ENCODE peak calls at places on chromosomes 16 and 17, in nine cellular contexts. One of them, this sample, is unnamed.

GRCh38 chr17:65559802-65560627 is 1.4 kb downstream of the AXIN2 start:
- DNase-seq in thoracic aorta: no peak
- DNase-seq in activated T-cell treated with anti-CD3 and anti-CD28 coated beads for 1 hour: no peak
- DNase-seq in posterior vena cava: no peak
- DNase-seq in stimulated activated CD4-positive, alpha-beta T cell treated with anti-CD3 and anti-CD28 coated beads, Interleukin-1b, Interleukin-23, amount 100 ng/mL, for 24 hours: no peak
- DNase-seq in A549: peak
- DNase-seq in GM12878: no peak
- DNase-seq in Right ventricle myocardium superior: no peak
- DNase-seq in T-helper 17 cell: no peak
- DNase-seq in this sample: no peak

GRCh38 chr17:38869647-38870258 is at the start of gene LASP1:
- DNase-seq in thoracic aorta: peak
- DNase-seq in activated T-cell treated with anti-CD3 and anti-CD28 coated beads for 1 hour: peak
- DNase-seq in posterior vena cava: peak
- DNase-seq in stimulated activated CD4-positive, alpha-beta T cell treated with anti-CD3 and anti-CD28 coated beads, Interleukin-1b, Interleukin-23, amount 100 ng/mL, for 24 hours: peak
- DNase-seq in A549: peak
- DNase-seq in GM12878: peak
- DNase-seq in Right ventricle myocardium superior: peak
- DNase-seq in T-helper 17 cell: peak
- DNase-seq in this sample: peak

GRCh38 chr17:6927290-6927844 is 68.5 kb upstream of the ALOX12 start:
- DNase-seq in thoracic aorta: no peak
- DNase-seq in activated T-cell treated with anti-CD3 and anti-CD28 coated beads for 1 hour: no peak
- DNase-seq in posterior vena cava: no peak
- DNase-seq in stimulated activated CD4-positive, alpha-beta T cell treated with anti-CD3 and anti-CD28 coated beads, Interleukin-1b, Interleukin-23, amount 100 ng/mL, for 24 hours: no peak
- DNase-seq in A549: no peak
- DNase-seq in GM12878: no peak
- DNase-seq in Right ventricle myocardium superior: no peak
- DNase-seq in T-helper 17 cell: no peak
- DNase-seq in this sample: no peak

GRCh38 chr16:89841275-89841674 is 13.0 kb downstream of the SPIRE2 start:
- DNase-seq in thoracic aorta: no peak
- DNase-seq in activated T-cell treated with anti-CD3 and anti-CD28 coated beads for 1 hour: peak
- DNase-seq in posterior vena cava: no peak
- DNase-seq in stimulated activated CD4-positive, alpha-beta T cell treated with anti-CD3 and anti-CD28 coated beads, Interleukin-1b, Interleukin-23, amount 100 ng/mL, for 24 hours: no peak
- DNase-seq in A549: no peak
- DNase-seq in GM12878: no peak
- DNase-seq in Right ventricle myocardium superior: no peak
- DNase-seq in T-helper 17 cell: peak
- DNase-seq in this sample: no peak

GRCh38 chr16:27779719-27780161 is 229.8 kb downstream of the KATNIP start:
- DNase-seq in thoracic aorta: no peak
- DNase-seq in activated T-cell treated with anti-CD3 and anti-CD28 coated beads for 1 hour: no peak
- DNase-seq in posterior vena cava: no peak
- DNase-seq in stimulated activated CD4-positive, alpha-beta T cell treated with anti-CD3 and anti-CD28 coated beads, Interleukin-1b, Interleukin-23, amount 100 ng/mL, for 24 hours: no peak
- DNase-seq in A549: peak
- DNase-seq in GM12878: no peak
- DNase-seq in Right ventricle myocardium superior: peak
- DNase-seq in T-helper 17 cell: no peak
- DNase-seq in this sample: no peak

GRCh38 chr17:50425001-50425681 is 877 bp upstream of the ACSF2 start:
- DNase-seq in thoracic aorta: no peak
- DNase-seq in activated T-cell treated with anti-CD3 and anti-CD28 coated beads for 1 hour: no peak
- DNase-seq in posterior vena cava: no peak
- DNase-seq in stimulated activated CD4-positive, alpha-beta T cell treated with anti-CD3 and anti-CD28 coated beads, Interleukin-1b, Interleukin-23, amount 100 ng/mL, for 24 hours: no peak
- DNase-seq in A549: no peak
- DNase-seq in GM12878: no peak
- DNase-seq in Right ventricle myocardium superior: peak
- DNase-seq in T-helper 17 cell: no peak
- DNase-seq in this sample: no peak

GRCh38 chr17:67602439-67602838 is 115.3 kb upstream of the NOL11 start:
- DNase-seq in thoracic aorta: no peak
- DNase-seq in activated T-cell treated with anti-CD3 and anti-CD28 coated beads for 1 hour: no peak
- DNase-seq in posterior vena cava: no peak
- DNase-seq in stimulated activated CD4-positive, alpha-beta T cell treated with anti-CD3 and anti-CD28 coated beads, Interleukin-1b, Interleukin-23, amount 100 ng/mL, for 24 hours: no peak
- DNase-seq in A549: no peak
- DNase-seq in GM12878: no peak
- DNase-seq in Right ventricle myocardium superior: no peak
- DNase-seq in T-helper 17 cell: no peak
- DNase-seq in this sample: no peak

GRCh38 chr16:66107661-66108060 is 258.8 kb upstream of the CDH5 start:
- DNase-seq in thoracic aorta: no peak
- DNase-seq in activated T-cell treated with anti-CD3 and anti-CD28 coated beads for 1 hour: no peak
- DNase-seq in posterior vena cava: no peak
- DNase-seq in stimulated activated CD4-positive, alpha-beta T cell treated with anti-CD3 and anti-CD28 coated beads, Interleukin-1b, Interleukin-23, amount 100 ng/mL, for 24 hours: no peak
- DNase-seq in A549: no peak
- DNase-seq in GM12878: no peak
- DNase-seq in Right ventricle myocardium superior: no peak
- DNase-seq in T-helper 17 cell: no peak
- DNase-seq in this sample: no peak

GRCh38 chr17:48954300-48954755 is 9.7 kb upstream of the SNF8 start:
- DNase-seq in thoracic aorta: no peak
- DNase-seq in activated T-cell treated with anti-CD3 and anti-CD28 coated beads for 1 hour: no peak
- DNase-seq in posterior vena cava: no peak
- DNase-seq in stimulated activated CD4-positive, alpha-beta T cell treated with anti-CD3 and anti-CD28 coated beads, Interleukin-1b, Interleukin-23, amount 100 ng/mL, for 24 hours: no peak
- DNase-seq in A549: peak
- DNase-seq in GM12878: no peak
- DNase-seq in Right ventricle myocardium superior: no peak
- DNase-seq in T-helper 17 cell: no peak
- DNase-seq in this sample: peak

GRCh38 chr17:56185905-56186783 is 32.9 kb downstream of the ANKFN1 start:
- DNase-seq in thoracic aorta: no peak
- DNase-seq in activated T-cell treated with anti-CD3 and anti-CD28 coated beads for 1 hour: no peak
- DNase-seq in posterior vena cava: no peak
- DNase-seq in stimulated activated CD4-positive, alpha-beta T cell treated with anti-CD3 and anti-CD28 coated beads, Interleukin-1b, Interleukin-23, amount 100 ng/mL, for 24 hours: no peak
- DNase-seq in A549: no peak
- DNase-seq in GM12878: no peak
- DNase-seq in Right ventricle myocardium superior: no peak
- DNase-seq in T-helper 17 cell: no peak
- DNase-seq in this sample: peak

GRCh38 chr16:46961373-46962353 is 11.8 kb downstream of the DNAJA2 start:
- DNase-seq in thoracic aorta: no peak
- DNase-seq in activated T-cell treated with anti-CD3 and anti-CD28 coated beads for 1 hour: no peak
- DNase-seq in posterior vena cava: no peak
- DNase-seq in stimulated activated CD4-positive, alpha-beta T cell treated with anti-CD3 and anti-CD28 coated beads, Interleukin-1b, Interleukin-23, amount 100 ng/mL, for 24 hours: no peak
- DNase-seq in A549: no peak
- DNase-seq in GM12878: no peak
- DNase-seq in Right ventricle myocardium superior: no peak
- DNase-seq in T-helper 17 cell: no peak
- DNase-seq in this sample: no peak

GRCh38 chr16:30904114-30904780 is 7.8 kb downstream of the CTF1 start:
- DNase-seq in thoracic aorta: no peak
- DNase-seq in activated T-cell treated with anti-CD3 and anti-CD28 coated beads for 1 hour: no peak
- DNase-seq in posterior vena cava: no peak
- DNase-seq in stimulated activated CD4-positive, alpha-beta T cell treated with anti-CD3 and anti-CD28 coated beads, Interleukin-1b, Interleukin-23, amount 100 ng/mL, for 24 hours: no peak
- DNase-seq in A549: no peak
- DNase-seq in GM12878: no peak
- DNase-seq in Right ventricle myocardium superior: peak
- DNase-seq in T-helper 17 cell: no peak
- DNase-seq in this sample: no peak